ENCODE peak calls at places on chromosomes 16 and 17, in ten cellular contexts. I, U, Q, M, Z, Y, D, S, O and A are unnamed samples.

GRCh38 chr17:8073627-8074485 is 13.7 kb downstream of the ALOX12B start:
- DNase-seq in I (peak), U (peak), Q (no peak), M (peak), Z (peak), Y (peak), D (peak), S (peak), O (no peak), A (no peak)

GRCh38 chr17:45837603-45838002 is 7.1 kb upstream of the SPPL2C start:
- DNase-seq in I (no peak), U (no peak), Q (no peak), M (no peak), Z (no peak), Y (no peak), D (no peak), S (no peak), O (no peak), A (no peak)

GRCh38 chr17:27495460-27495859 is 39.2 kb downstream of the KSR1 start:
- DNase-seq in I (no peak), U (no peak), Q (no peak), M (no peak), Z (no peak), Y (no peak), D (no peak), S (no peak), O (no peak), A (peak)

GRCh38 chr17:16283705-16284104 is 66.7 kb downstream of the PIGL start:
- DNase-seq in I (no peak), U (no peak), Q (no peak), M (no peak), Z (no peak), Y (no peak), D (no peak), S (no peak), O (no peak), A (no peak)

GRCh38 chr16:68893710-68894705 is 50.7 kb downstream of the TANGO6 start:
- DNase-seq in I (no peak), U (no peak), Q (peak), M (peak), Z (no peak), Y (no peak), D (no peak), S (peak), O (no peak), A (peak)

GRCh38 chr17:9987779-9988585 is 82.9 kb upstream of the RCVRN start:
- DNase-seq in I (peak), U (peak), Q (no peak), M (peak), Z (no peak), Y (no peak), D (no peak), S (peak), O (no peak), A (no peak)

GRCh38 chr16:83903739-83904138 is 4.8 kb downstream of the MLYCD start:
- DNase-seq in I (no peak), U (no peak), Q (no peak), M (no peak), Z (no peak), Y (no peak), D (no peak), S (no peak), O (no peak), A (no peak)

GRCh38 chr17:55549140-55549539 is 37.9 kb upstream of the SMIM36 start:
- DNase-seq in I (no peak), U (peak), Q (no peak), M (no peak), Z (no peak), Y (no peak), D (no peak), S (peak), O (no peak), A (no peak)

GRCh38 chr16:31465788-31466370 is 6.1 kb upstream of the TGFB1I1 start:
- DNase-seq in I (no peak), U (no peak), Q (no peak), M (no peak), Z (no peak), Y (no peak), D (no peak), S (no peak), O (no peak), A (no peak)

GRCh38 chr17:57350266-57350665 is 93.9 kb downstream of the MSI2 start:
- DNase-seq in I (no peak), U (no peak), Q (no peak), M (no peak), Z (no peak), Y (no peak), D (no peak), S (no peak), O (no peak), A (no peak)

GRCh38 chr17:49433000-49433694 is 18.5 kb upstream of the PHB1 start:
- DNase-seq in I (no peak), U (no peak), Q (no peak), M (no peak), Z (no peak), Y (no peak), D (no peak), S (no peak), O (no peak), A (no peak)

GRCh38 chr16:65176603-65177002 is 54.7 kb upstream of the CDH11 start:
- DNase-seq in I (no peak), U (no peak), Q (peak), M (peak), Z (no peak), Y (no peak), D (no peak), S (no peak), O (peak), A (peak)

GRCh38 chr16:61050547-61050946 is 985.7 kb downstream of the CDH8 start:
- DNase-seq in I (no peak), U (no peak), Q (no peak), M (no peak), Z (peak), Y (no peak), D (no peak), S (no peak), O (no peak), A (no peak)

GRCh38 chr17:51427259-51428255 is 167.2 kb downstream of the UTP18 start:
- DNase-seq in I (no peak), U (no peak), Q (no peak), M (no peak), Z (no peak), Y (no peak), D (peak), S (peak), O (no peak), A (no peak)

GRCh38 chr16:28984091-28984490 is 761 bp upstream of the LAT start:
- DNase-seq in I (no peak), U (no peak), Q (no peak), M (no peak), Z (no peak), Y (no peak), D (no peak), S (no peak), O (no peak), A (no peak)

GRCh38 chr16:17375388-17376304 is 95.1 kb downstream of the XYLT1 start:
- DNase-seq in I (no peak), U (no peak), Q (no peak), M (no peak), Z (no peak), Y (no peak), D (no peak), S (no peak), O (no peak), A (no peak)

GRCh38 chr17:43871947-43872690 is 25.1 kb downstream of the CD300LG start:
- DNase-seq in I (no peak), U (peak), Q (no peak), M (peak), Z (no peak), Y (no peak), D (no peak), S (no peak), O (no peak), A (no peak)

GRCh38 chr16:56869513-56870270 is 4.7 kb downstream of the SLC12A3 start:
- DNase-seq in I (peak), U (peak), Q (no peak), M (peak), Z (no peak), Y (no peak), D (no peak), S (peak), O (no peak), A (no peak)

GRCh38 chr16:35745191-35745590 is 2285.8 kb downstream of the TP53TG3F start:
- DNase-seq in I (no peak), U (no peak), Q (no peak), M (no peak), Z (no peak), Y (no peak), D (no peak), S (no peak), O (no peak), A (no peak)

GRCh38 chr16:3259097-3259496 is 2.7 kb upstream of the MEFV start:
- DNase-seq in I (no peak), U (no peak), Q (no peak), M (peak), Z (no peak), Y (no peak), D (no peak), S (no peak), O (peak), A (no peak)

GRCh38 chr16:23286131-23286532 is 16.0 kb upstream of the SCNN1B start:
- DNase-seq in I (no peak), U (no peak), Q (no peak), M (no peak), Z (no peak), Y (no peak), D (no peak), S (no peak), O (peak), A (no peak)